ENCODE peak calls at places on chromosomes 1 and 21, in nine cellular contexts. H, M, I, P, L, U, V, S and T are unnamed samples.

GRCh38 chr1:54384921-54385726 is 21.1 kb downstream of the SSBP3 start:
- DNase-seq in L (no peak), S (no peak), M (no peak), V (no peak), P (no peak), I (no peak), U (no peak), H (no peak), T (no peak)

GRCh38 chr1:165494949-165495810 is 48.6 kb upstream of the LRRC52 start:
- DNase-seq in L (no peak), M (no peak), V (no peak), H (no peak), P (no peak), U (no peak), S (no peak), I (no peak), T (no peak)

GRCh38 chr1:78497196-78497595 is 6.4 kb downstream of the PTGFR start:
- DNase-seq in S (no peak), I (no peak), H (no peak), M (no peak), L (no peak), P (no peak), V (no peak), U (no peak), T (no peak)

GRCh38 chr1:216475659-216476276 is 52.5 kb upstream of the USH2A start:
- DNase-seq in M (no peak), S (no peak), I (no peak), H (no peak), V (no peak), P (no peak), U (no peak), L (no peak), T (no peak)

GRCh38 chr1:199742547-199742946 is 285.0 kb upstream of the NR5A2 start:
- DNase-seq in L (no peak), M (no peak), I (no peak), V (no peak), H (no peak), U (peak), P (no peak), S (no peak), T (no peak)

GRCh38 chr1:46202975-46203737 is at the start of gene LURAP1:
- DNase-seq in H (peak), P (peak), M (peak), I (peak), L (no peak), U (no peak), S (peak), V (no peak), T (no peak)

GRCh38 chr1:102531031-102531430 is 534.3 kb upstream of the OLFM3 start:
- DNase-seq in L (no peak), M (no peak), S (no peak), V (no peak), H (no peak), I (no peak), P (no peak), U (no peak), T (no peak)

GRCh38 chr21:17451364-17451869 is 61.4 kb upstream of the CXADR start:
- DNase-seq in S (no peak), I (no peak), V (no peak), P (no peak), H (no peak), M (no peak), U (peak), L (no peak), T (no peak)

GRCh38 chr1:221878134-221878533 is 136.2 kb upstream of the DUSP10 start:
- DNase-seq in S (no peak), M (no peak), I (no peak), U (no peak), P (no peak), H (no peak), L (no peak), V (no peak), T (no peak)

GRCh38 chr21:37670883-37671282 is 245.4 kb downstream of the KCNJ6 start:
- DNase-seq in L (no peak), H (no peak), S (no peak), I (no peak), U (peak), M (no peak), V (no peak), P (no peak), T (no peak)

GRCh38 chr1:230289350-230289644 is 136.8 kb downstream of the PGBD5 start:
- DNase-seq in S (no peak), L (no peak), V (no peak), H (peak), U (no peak), I (no peak), P (no peak), M (no peak), T (no peak)

GRCh38 chr1:16905112-16905855 is 9.5 kb downstream of the RNU1-2 start:
- DNase-seq in S (no peak), V (no peak), U (peak), P (peak), L (no peak), M (no peak), I (no peak), H (no peak), T (no peak)

GRCh38 chr21:38817371-38818335 is 11.9 kb downstream of the ETS2 start:
- DNase-seq in S (no peak), L (peak), U (no peak), P (no peak), I (no peak), H (no peak), V (no peak), M (no peak), T (peak)

GRCh38 chr1:41454406-41454805 is 30.1 kb downstream of the EDN2 start:
- DNase-seq in M (no peak), U (no peak), P (no peak), H (no peak), L (peak), V (no peak), I (no peak), S (no peak), T (no peak)

GRCh38 chr1:68103006-68103545 is 52.6 kb upstream of the DIRAS3 start:
- DNase-seq in I (no peak), M (no peak), U (no peak), V (no peak), S (no peak), L (no peak), P (no peak), H (no peak), T (no peak)

GRCh38 chr21:33688343-33688742 is 46.0 kb downstream of the ITSN1 start:
- DNase-seq in S (no peak), H (no peak), U (no peak), P (no peak), L (no peak), I (no peak), V (no peak), M (no peak), T (no peak)

GRCh38 chr1:17539526-17540254 is at the start of gene ARHGEF10L:
- DNase-seq in I (peak), U (no peak), P (no peak), V (no peak), L (no peak), S (no peak), H (peak), M (peak), T (no peak)

GRCh38 chr1:110002695-110003094 is 18.1 kb downstream of the AHCYL1 start:
- DNase-seq in S (no peak), I (no peak), M (no peak), H (no peak), P (no peak), U (no peak), V (no peak), L (no peak), T (no peak)
- H3K4me3 ChIP-seq in S (no peak), I (no peak), M (no peak), H (no peak), P (no peak), U (peak), V (no peak), L (no peak), T (no peak)

GRCh38 chr1:112665857-112666256 is 8.6 kb upstream of the MOV10 start:
- DNase-seq in U (no peak), S (no peak), M (no peak), V (no peak), H (no peak), I (no peak), L (no peak), P (no peak), T (no peak)
- H3K4me3 ChIP-seq in U (no peak), S (no peak), M (no peak), V (no peak), H (no peak), I (no peak), L (no peak), P (no peak), T (no peak)

GRCh38 chr1:203271018-203271743 is 34.1 kb upstream of the BTG2 start:
- DNase-seq in U (peak), I (peak), P (peak), S (peak), M (no peak), H (peak), V (peak), L (peak), T (no peak)
- H3K4me3 ChIP-seq in U (no peak), I (no peak), P (no peak), S (no peak), M (no peak), H (peak), V (no peak), L (no peak), T (no peak)

GRCh38 chr1:108557311-108557710 is 2.6 kb upstream of the EEIG2 start:
- DNase-seq in V (no peak), S (no peak), I (no peak), L (no peak), H (no peak), U (no peak), P (no peak), M (no peak), T (no peak)

GRCh38 chr1:108554682-108555081 is 5.2 kb upstream of the EEIG2 start:
- DNase-seq in U (no peak), V (no peak), L (no peak), S (no peak), H (no peak), I (no peak), M (no peak), P (no peak), T (no peak)

GRCh38 chr1:108553910-108554309 is 6.0 kb upstream of the EEIG2 start:
- DNase-seq in I (no peak), H (no peak), U (peak), V (no peak), S (no peak), P (no peak), L (no peak), M (no peak), T (no peak)

GRCh38 chr1:108556079-108556478 is 3.8 kb upstream of the EEIG2 start:
- DNase-seq in L (no peak), V (no peak), S (no peak), M (no peak), U (no peak), P (no peak), H (no peak), I (no peak), T (no peak)

GRCh38 chr1:108556501-108556900 is 3.4 kb upstream of the EEIG2 start:
- DNase-seq in V (no peak), U (no peak), M (no peak), H (no peak), L (no peak), I (no peak), S (no peak), P (no peak), T (no peak)
- H3K4me3 ChIP-seq in V (no peak), U (no peak), M (no peak), H (no peak), L (no peak), I (no peak), S (no peak), P (no peak), T (no peak)

GRCh38 chr1:225464851-225465792 is 37.3 kb upstream of the LBR start:
- DNase-seq in H (no peak), V (no peak), P (no peak), L (peak), I (no peak), U (no peak), M (peak), S (no peak), T (no peak)

GRCh38 chr1:225468270-225469020 is 40.6 kb upstream of the LBR start:
- DNase-seq in V (no peak), U (no peak), S (no peak), H (peak), L (no peak), I (no peak), M (peak), P (peak), T (peak)

GRCh38 chr1:225467193-225468020 is 39.6 kb upstream of the LBR start:
- DNase-seq in I (no peak), V (peak), M (peak), U (no peak), L (peak), S (peak), H (peak), P (peak), T (no peak)

GRCh38 chr1:225465793-225466517 is 38.1 kb upstream of the LBR start:
- DNase-seq in L (no peak), I (no peak), V (no peak), U (no peak), S (no peak), H (no peak), P (no peak), M (peak), T (no peak)

DNA sequence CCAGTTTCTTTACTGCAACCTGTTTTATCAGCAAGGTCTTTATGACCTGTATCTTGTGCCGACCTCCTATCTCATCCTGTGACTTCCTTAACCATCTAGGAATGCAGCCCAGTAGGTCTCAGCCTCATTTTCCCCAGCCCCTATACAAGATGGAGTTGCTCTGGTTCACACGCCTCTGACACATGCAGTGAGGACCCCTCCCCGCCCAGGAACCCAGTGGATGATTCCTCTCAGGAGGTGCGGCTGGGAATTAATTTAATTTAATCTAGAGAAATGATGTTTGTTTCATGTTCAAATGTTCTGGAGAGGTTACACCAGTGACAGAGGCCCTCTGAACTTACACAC is 39.0 kb upstream of the LBR start:
- DNase-seq in P (no peak), S (no peak), I (no peak), V (no peak), H (no peak), L (no peak), M (peak), U (no peak), T (no peak)
- H3K4me3 ChIP-seq in P (no peak), S (no peak), I (no peak), V (no peak), H (peak), L (no peak), M (no peak), U (no peak), T (no peak)

GRCh38 chr1:8217809-8218208 is 100.1 kb upstream of the SLC45A1 start:
- DNase-seq in U (no peak), H (no peak), V (no peak), S (no peak), P (no peak), L (no peak), M (no peak), I (no peak), T (no peak)

GRCh38 chr1:8216005-8216404 is 101.9 kb upstream of the SLC45A1 start:
- DNase-seq in S (no peak), H (no peak), M (no peak), U (no peak), P (no peak), V (no peak), I (no peak), L (no peak), T (no peak)

GRCh38 chr1:8218351-8219092 is 99.4 kb upstream of the SLC45A1 start:
- DNase-seq in V (no peak), S (no peak), P (no peak), M (no peak), I (no peak), L (no peak), H (no peak), U (no peak), T (no peak)

GRCh38 chr1:8219530-8219929 is 98.4 kb upstream of the SLC45A1 start:
- DNase-seq in U (no peak), L (no peak), V (no peak), P (no peak), S (no peak), I (no peak), M (no peak), H (no peak), T (no peak)

DNA sequence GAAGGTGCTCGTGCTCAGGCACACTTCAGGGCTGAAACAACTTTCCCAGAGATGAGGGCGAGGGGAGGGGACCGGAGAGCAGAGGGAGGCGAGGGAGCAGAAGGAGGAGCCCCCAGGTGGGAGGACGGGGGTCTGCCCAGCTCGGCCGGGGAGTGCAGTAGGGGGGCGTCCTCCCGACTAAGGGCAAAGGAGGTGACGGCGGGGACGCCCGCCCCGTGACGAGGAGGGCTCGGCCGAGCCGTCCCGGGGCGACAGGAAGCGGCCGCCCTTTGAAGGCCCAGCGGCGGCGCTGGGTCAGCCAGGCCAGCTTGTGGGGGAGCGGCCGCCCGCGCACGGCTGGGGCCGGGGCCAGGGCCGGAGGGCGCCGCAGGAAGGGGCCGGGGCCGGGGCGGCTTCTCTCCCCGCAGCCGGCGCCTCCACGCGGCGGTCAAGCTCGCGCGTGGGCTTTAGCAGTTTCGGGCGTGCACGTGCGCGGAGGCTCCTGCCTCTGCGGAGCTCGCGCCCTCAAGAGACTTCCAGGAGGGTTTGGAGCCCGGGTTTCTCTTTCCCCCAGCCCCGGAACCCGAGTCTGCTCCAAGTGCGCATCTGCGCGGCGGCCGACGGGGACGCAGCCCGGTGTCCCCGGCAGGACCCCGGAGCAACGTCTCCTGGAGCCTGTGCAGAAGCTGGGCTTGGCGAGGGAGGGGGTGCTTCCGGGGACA is 100.8 kb upstream of the SLC45A1 start:
- DNase-seq in P (peak), S (no peak), V (peak), L (peak), U (no peak), H (peak), I (peak), M (peak), T (no peak)
- H3K4me3 ChIP-seq in P (peak), S (peak), V (peak), L (peak), U (no peak), H (peak), I (peak), M (peak), T (peak)

GRCh38 chr1:11682799-11683198 is 1.9 kb upstream of the MAD2L2 start:
- DNase-seq in H (no peak), I (no peak), S (no peak), U (no peak), V (no peak), M (no peak), P (no peak), L (no peak), T (no peak)
- H3K4me3 ChIP-seq in H (no peak), I (no peak), S (no peak), U (no peak), V (no peak), M (no peak), P (no peak), L (no peak), T (no peak)

GRCh38 chr1:36174716-36175115 is 18.8 kb downstream of the MAP7D1 start:
- DNase-seq in V (no peak), P (no peak), M (no peak), H (no peak), L (no peak), S (no peak), U (no peak), I (no peak), T (no peak)

GRCh38 chr1:36170643-36171412 is 14.9 kb downstream of the MAP7D1 start:
- DNase-seq in L (no peak), V (no peak), P (no peak), U (no peak), I (no peak), H (no peak), S (no peak), M (no peak), T (no peak)

GRCh38 chr1:36175137-36176095 is 19.5 kb downstream of the MAP7D1 start:
- DNase-seq in S (no peak), M (no peak), H (no peak), P (no peak), V (peak), U (no peak), I (no peak), L (no peak), T (peak)

GRCh38 chr1:36172017-36172747 is 16.2 kb downstream of the MAP7D1 start:
- DNase-seq in U (no peak), V (no peak), M (no peak), I (no peak), S (no peak), H (no peak), L (no peak), P (no peak), T (no peak)

DNA sequence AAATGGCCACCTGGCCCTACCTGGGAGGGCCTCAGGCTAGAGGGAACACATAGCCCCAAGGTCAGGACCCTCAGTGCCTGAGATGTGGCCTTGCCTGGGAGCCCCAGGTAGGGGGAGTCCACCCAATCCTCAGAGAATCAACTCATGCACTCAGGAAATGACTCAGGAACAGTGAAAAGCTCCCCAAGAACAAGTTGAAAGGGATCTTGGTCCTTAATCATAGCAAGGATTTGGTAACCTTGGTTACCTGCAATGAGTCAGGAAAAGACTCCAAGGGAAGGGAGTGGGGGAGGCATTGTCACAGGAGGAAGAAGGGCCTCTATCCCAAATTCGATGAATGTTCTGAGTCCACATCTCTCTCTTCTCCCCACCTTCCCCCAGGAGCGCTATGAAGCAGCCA is 17.0 kb downstream of the MAP7D1 start:
- DNase-seq in H (no peak), V (no peak), P (no peak), I (no peak), M (no peak), S (no peak), U (no peak), L (no peak), T (no peak)
- H3K4me3 ChIP-seq in H (no peak), V (no peak), P (no peak), I (no peak), M (no peak), S (no peak), U (no peak), L (no peak), T (no peak)